ENCODE peak calls at places on chromosomes 16 and 17, in four cellular contexts. A is astrocyte; I is esophagus squamous epithelium; S is naive thymus-derived CD4-positive, alpha-beta T cell. B is an unnamed sample. For H3K36me3 and H3K4me1, the result is how much of the 10 kb centered on the place peaks cover.

GRCh38 chr16:89370081-89370511 is 120.3 kb downstream of the ANKRD11 start:
- DNase-seq in A (peak), I (no peak), S (no peak), B (no peak)

GRCh38 chr16:25689137-25689836 is 2.5 kb upstream of the HS3ST4 start:
- DNase-seq in A (no peak), I (no peak), S (no peak), B (no peak)

GRCh38 chr17:4498461-4499397 is at the start of gene SPNS2:
- DNase-seq in A (no peak), I (no peak), S (peak), B (no peak)

GRCh38 chr16:4936991-4937781 is at the start of gene PPL:
- DNase-seq in A (no peak), I (no peak), S (no peak), B (no peak)

GRCh38 chr17:33701910-33702309 is 408.8 kb upstream of the ASIC2 start:
- DNase-seq in A (no peak), I (no peak), S (no peak), B (no peak)

GRCh38 chr17:62757518-62757951 is 50.6 kb downstream of the MARCHF10 start:
- DNase-seq in A (peak), I (no peak), S (no peak), B (no peak)

GRCh38 chr16:8720080-8720966 is 45.9 kb downstream of the ABAT start:
- DNase-seq in A (no peak), I (no peak), S (no peak), B (no peak)

GRCh38 chr16:62022688-62023087 is 13.6 kb downstream of the CDH8 start:
- DNase-seq in A (no peak), I (no peak), S (no peak), B (no peak)

DNA sequence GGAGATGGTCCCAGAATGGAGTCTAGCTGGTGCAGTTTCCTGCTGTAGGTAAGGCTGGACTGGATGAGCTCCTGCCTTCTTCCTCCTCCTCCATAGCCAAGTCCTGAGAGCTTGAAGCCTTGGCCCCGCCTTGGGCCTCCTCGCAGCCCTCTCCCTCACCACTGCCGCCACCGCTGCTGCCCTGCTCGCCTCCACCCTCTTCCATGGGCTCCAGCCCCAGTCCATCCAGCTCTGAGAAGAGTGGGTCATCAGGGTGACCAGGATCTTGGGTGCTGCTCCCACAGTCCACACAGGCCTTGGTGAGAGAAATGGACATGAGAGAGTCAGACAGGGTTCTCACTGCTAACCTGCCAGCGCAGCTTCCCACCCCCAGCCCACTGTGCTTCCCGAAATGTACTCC is 11.2 kb downstream of the PER1 start:
- DNase-seq in A (no peak), I (no peak), S (peak), B (no peak)
- H3K36me3 ChIP-seq in A (under half), I (half or more), S (under half), B (half or more)

GRCh38 chr16:56948234-56948633 is 13.5 kb upstream of the CETP start:
- DNase-seq in A (no peak), I (no peak), S (no peak), B (no peak)

GRCh38 chr16:56944954-56945839 is 13.3 kb downstream of the HERPUD1 start:
- DNase-seq in A (no peak), I (no peak), S (no peak), B (no peak)

GRCh38 chr16:56945847-56946527 is 14.0 kb downstream of the HERPUD1 start:
- DNase-seq in A (no peak), I (no peak), S (no peak), B (no peak)

GRCh38 chr16:56947604-56947995 is 14.2 kb upstream of the CETP start:
- DNase-seq in A (no peak), I (no peak), S (no peak), B (no peak)

DNA sequence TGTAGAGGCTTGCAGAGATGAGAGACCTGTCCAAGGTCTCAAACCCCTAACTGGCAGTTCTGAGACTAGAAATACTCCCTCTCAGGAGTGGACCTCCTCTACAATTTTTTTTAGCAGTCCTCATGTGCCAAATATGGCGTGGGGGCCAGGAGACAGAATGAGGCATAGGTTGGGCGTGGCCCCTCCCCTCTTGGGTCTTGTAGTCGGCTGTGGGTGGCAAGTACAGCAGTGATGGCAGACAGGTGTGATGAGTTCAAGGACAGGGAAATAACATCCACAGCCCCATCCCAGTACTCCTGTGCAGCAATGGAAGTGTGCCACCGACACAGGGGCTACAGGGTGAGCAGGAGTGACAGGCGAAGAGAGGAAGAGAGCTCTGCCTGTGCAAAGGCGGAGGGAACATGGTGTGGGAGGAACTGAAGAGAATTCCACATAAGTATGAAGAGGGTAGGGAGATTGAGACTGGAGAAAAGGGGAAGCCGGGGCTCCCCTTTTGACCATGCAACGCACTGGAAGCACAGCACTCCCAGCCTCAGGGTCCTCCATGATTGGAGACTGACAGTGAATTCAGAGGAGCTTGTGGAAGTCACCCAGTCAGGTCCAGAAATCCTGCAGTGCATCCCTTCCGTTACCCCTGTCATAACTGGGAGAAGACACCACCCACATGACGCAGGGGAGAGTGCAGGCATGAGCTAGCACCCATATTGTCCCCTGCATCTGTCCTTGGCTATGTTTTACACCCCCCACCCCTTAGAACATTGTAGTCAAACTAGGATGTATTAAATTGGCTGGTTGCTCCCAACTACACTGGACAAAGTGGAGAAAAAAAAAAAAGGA is 14.8 kb upstream of the CETP start:
- DNase-seq in A (no peak), I (no peak), S (no peak), B (no peak)
- H3K27ac ChIP-seq in A (no peak), I (no peak), S (no peak), B (no peak)

GRCh38 chr17:19247423-19247822 is 10.3 kb downstream of the EPN2 start:
- DNase-seq in A (no peak), I (no peak), S (no peak), B (no peak)
- H3K4me1 ChIP-seq in A (under half), I (half or more), S (under half), B (under half)

GRCh38 chr17:16074423-16074822 is 74.8 kb downstream of the TTC19 start:
- DNase-seq in A (no peak), I (no peak), S (no peak), B (no peak)

GRCh38 chr17:16075949-16076348 is 76.3 kb downstream of the TTC19 start:
- DNase-seq in A (no peak), I (no peak), S (no peak), B (no peak)

GRCh38 chr17:16068323-16068722 is 68.7 kb downstream of the TTC19 start:
- DNase-seq in A (no peak), I (no peak), S (no peak), B (no peak)

GRCh38 chr17:16072031-16072430 is 72.4 kb downstream of the TTC19 start:
- DNase-seq in A (no peak), I (no peak), S (no peak), B (no peak)

GRCh38 chr17:16073845-16074244 is 74.2 kb downstream of the TTC19 start:
- DNase-seq in A (no peak), I (no peak), S (no peak), B (no peak)
- H3K36me3 ChIP-seq in A (half or more), I (under half), S (under half), B (under half)

DNA sequence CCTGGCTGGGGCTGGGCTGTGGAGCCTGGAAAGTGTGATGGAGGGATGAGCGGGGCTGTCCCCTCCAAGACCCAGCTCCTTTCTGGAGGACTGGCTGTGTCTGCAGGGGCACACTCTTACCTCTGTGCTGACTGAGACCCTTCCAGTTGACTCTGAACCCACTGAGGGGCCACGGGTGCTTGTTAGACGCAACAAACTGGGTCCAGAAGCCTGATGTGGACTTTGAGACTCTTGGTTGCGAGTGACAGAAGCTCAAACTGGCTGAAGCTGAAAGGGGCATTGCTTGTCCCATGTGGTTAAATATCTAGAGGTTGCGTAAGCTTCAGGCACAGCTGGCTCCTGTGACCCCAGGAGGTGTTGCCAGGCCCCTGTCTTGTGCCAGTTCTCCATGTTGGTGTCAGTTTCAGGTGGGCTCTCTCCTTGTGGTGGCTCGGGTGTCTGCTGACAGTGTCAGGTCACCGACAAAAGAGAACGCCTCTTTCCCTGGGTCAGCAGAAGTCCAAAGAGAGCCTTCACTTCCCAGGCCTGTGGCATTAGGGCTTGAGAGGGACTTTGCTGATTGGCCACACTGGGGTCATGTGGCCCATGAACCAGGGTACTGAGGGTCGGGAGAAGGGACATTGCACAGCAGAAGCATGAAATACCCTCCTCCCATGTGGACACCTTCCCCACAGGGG is 16.7 kb downstream of the ADCY7 start:
- DNase-seq in A (no peak), I (no peak), S (no peak), B (no peak)
- H3K27ac ChIP-seq in A (no peak), I (no peak), S (peak), B (no peak)

DNA sequence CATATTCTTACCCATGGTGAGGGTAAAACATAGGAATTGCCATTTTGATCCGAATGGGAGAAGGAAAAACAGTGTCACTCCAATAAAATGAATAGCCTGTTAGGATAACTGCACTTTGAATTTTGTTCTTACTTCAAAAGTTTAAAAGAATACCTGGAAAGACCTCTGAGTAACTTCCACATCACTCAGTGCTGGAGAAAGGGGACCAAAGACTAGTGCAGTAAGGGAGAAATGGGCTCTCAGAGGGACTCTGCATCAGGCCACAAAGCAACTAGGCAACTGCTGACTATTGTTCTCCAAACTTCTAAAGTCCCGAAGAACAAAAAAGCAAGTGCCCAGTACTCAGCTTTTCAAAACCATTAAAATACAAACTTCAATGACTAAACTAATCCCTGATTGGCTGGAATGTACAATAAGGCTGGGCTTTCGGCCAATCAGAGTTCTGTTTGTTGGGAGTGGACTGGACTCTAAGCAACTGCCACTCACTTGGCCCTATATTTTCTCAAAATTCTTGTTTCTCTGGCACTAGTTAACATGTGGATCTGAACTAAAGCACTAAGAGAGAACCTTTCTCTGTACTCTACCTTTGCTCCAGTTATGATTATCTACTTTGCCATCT is 6.2 kb downstream of the DNAJC7 start:
- DNase-seq in A (no peak), I (no peak), S (no peak), B (no peak)
- H3K4me1 ChIP-seq in A (under half), I (under half), S (under half), B (under half)

DNA sequence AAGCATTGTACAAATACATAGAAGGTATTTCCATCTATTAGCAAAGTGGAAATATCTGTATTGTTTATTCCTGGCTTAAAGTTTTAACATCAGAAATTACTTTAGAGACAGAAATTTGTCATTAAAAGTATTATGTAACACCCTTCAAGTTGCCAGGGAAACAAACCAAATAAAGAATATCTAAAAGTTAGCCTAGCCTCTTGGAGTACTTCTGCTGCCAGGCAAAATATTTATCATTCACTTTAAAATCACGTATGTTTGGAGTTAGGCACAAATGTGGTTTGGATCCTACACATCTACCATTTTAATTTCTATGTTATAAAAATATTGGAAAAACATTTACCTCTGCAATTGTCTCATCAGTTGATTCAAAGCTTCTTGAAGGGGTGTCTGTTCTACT is 14.7 kb downstream of the BRD7 start:
- DNase-seq in A (no peak), I (no peak), S (no peak), B (no peak)
- H3K36me3 ChIP-seq in A (under half), I (under half), S (under half), B (under half)

GRCh38 chr16:49528035-49528434 is 154.4 kb downstream of the C16orf78 start:
- DNase-seq in A (peak), I (no peak), S (no peak), B (no peak)
- H3K27ac ChIP-seq in A (no peak), I (no peak), S (peak), B (no peak)

DNA sequence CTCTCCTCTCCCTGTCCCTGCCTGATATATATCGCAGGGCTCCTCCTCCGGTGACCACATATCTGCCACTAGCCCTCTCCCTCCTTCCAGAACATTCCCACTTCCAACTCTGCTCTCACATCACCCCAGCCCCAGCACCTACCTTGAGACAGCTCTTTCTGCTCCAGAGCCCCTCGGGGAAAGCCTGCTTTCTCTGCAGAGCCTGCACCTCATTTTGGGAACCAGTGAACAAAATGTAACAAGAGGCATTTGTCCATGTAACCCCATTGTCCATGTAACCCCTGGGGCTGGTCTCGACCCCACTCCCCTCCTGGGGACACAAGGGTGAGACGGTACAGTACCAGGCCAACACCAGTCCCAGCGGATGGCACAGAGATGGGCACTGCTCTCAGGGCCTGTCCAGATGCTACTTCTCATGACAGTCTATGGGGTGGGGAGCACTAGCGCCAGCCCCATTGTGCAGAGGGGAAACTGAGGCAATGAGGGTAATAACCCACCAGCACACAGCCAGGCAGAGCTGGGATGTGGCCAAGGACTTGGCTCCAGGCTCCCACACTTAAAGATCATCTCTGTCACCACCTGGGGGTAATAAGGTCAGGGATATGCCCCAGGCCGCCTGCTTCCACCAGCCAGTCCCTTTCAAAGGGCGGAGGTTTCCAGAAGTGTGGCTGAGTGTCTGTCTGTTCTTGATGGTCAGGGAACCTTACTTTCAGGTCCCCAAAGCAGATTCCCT is 42.8 kb downstream of the TBC1D16 start:
- DNase-seq in A (no peak), I (no peak), S (no peak), B (no peak)
- H3K4me1 ChIP-seq in A (under half), I (under half), S (under half), B (under half)